ENCODE peak calls at places on chromosome 7, in ten cellular contexts. K is amniotic epithelial cell; P is AG09319; A is caudate nucleus; F is hippocampal formation; H is activated naive CD8-positive, alpha-beta T cell treated with anti-CD3 and anti-CD28 coated beads for 36 hours; T is left lobe of liver; C is ureter; V is renal cortical epithelial cell; O is KBM-7. L is an unnamed sample.

GRCh38 chr7:18087687-18088078 is 60.0 kb upstream of the PRPS1L1 start:
- DNase-seq in C (no peak), O (no peak), T (no peak), F (no peak), P (no peak), A (no peak), K (no peak), H (no peak), V (no peak), L (no peak)

GRCh38 chr7:76047305-76047810 is 442 bp downstream of the STYXL1 start:
- DNase-seq in P (no peak), T (no peak), K (no peak), F (no peak), C (no peak), V (peak), A (no peak), H (no peak), O (no peak), L (no peak)

GRCh38 chr7:18541189-18541870 is 45.8 kb downstream of the HDAC9 start:
- DNase-seq in T (no peak), C (peak), H (no peak), O (no peak), K (peak), V (peak), F (no peak), P (peak), A (no peak), L (peak)

GRCh38 chr7:74518654-74519053 is 64.9 kb downstream of the GTF2IRD1 start:
- DNase-seq in T (no peak), O (no peak), A (no peak), P (no peak), V (no peak), H (no peak), F (no peak), K (no peak), C (no peak), L (no peak)

GRCh38 chr7:69645683-69646082 is 47.4 kb downstream of the AUTS2 start:
- DNase-seq in H (no peak), F (no peak), T (no peak), A (no peak), P (no peak), O (no peak), K (no peak), V (no peak), C (no peak), L (no peak)

GRCh38 chr7:102284891-102285540 is 1.7 kb upstream of the SH2B2 start:
- DNase-seq in A (no peak), C (no peak), O (peak), H (no peak), K (no peak), F (no peak), T (peak), P (no peak), V (no peak), L (no peak)

GRCh38 chr7:79332091-79332490 is 121.4 kb downstream of the MAGI2 start:
- DNase-seq in T (no peak), V (peak), F (no peak), P (no peak), K (no peak), C (no peak), A (no peak), H (no peak), O (no peak), L (no peak)

GRCh38 chr7:19982841-19983835 is 209.7 kb upstream of the TMEM196 start:
- DNase-seq in O (peak), A (no peak), T (no peak), H (no peak), V (peak), K (peak), C (no peak), P (peak), F (no peak), L (no peak)

GRCh38 chr7:151038951-151039849 is 9.1 kb upstream of the ASIC3 start:
- DNase-seq in T (no peak), C (peak), P (no peak), A (no peak), F (no peak), V (peak), K (peak), H (peak), O (peak), L (no peak)

GRCh38 chr7:46932656-46933424 is 649.1 kb downstream of the TNS3 start:
- DNase-seq in K (peak), V (peak), H (no peak), P (peak), A (no peak), O (no peak), C (peak), T (peak), F (no peak), L (no peak)

GRCh38 chr7:28096713-28097112 is 83.9 kb downstream of the JAZF1 start:
- DNase-seq in V (peak), F (peak), C (peak), T (no peak), H (peak), A (no peak), O (peak), K (peak), P (peak), L (no peak)

GRCh38 chr7:2012044-2012900 is 220.5 kb downstream of the MAD1L1 start:
- DNase-seq in F (no peak), P (no peak), T (no peak), A (no peak), C (no peak), O (no peak), V (no peak), K (no peak), H (no peak), L (no peak)

GRCh38 chr7:140304071-140304799 is 94.1 kb downstream of the SLC37A3 start:
- DNase-seq in C (no peak), F (peak), T (no peak), P (no peak), H (peak), K (peak), V (peak), O (peak), A (no peak), L (no peak)

GRCh38 chr7:114988755-114989154 is 66.9 kb downstream of the MDFIC start:
- DNase-seq in A (no peak), P (peak), K (peak), F (no peak), T (no peak), H (no peak), C (no peak), O (no peak), V (peak), L (no peak)

GRCh38 chr7:154610903-154611302 is 392.0 kb downstream of the PAXIP1 start:
- DNase-seq in T (no peak), F (no peak), C (no peak), O (no peak), A (no peak), H (no peak), V (no peak), P (no peak), K (no peak), L (no peak)

GRCh38 chr7:139576179-139576973 is 52.9 kb downstream of the CLEC2L start:
- DNase-seq in K (no peak), O (no peak), F (no peak), T (peak), A (no peak), V (no peak), H (no peak), P (no peak), C (peak), L (no peak)

GRCh38 chr7:33351709-33352108 is 222.3 kb downstream of the BBS9 start:
- DNase-seq in K (no peak), P (no peak), H (no peak), V (no peak), F (no peak), A (no peak), C (no peak), T (no peak), O (no peak), L (no peak)

GRCh38 chr7:1235501-1236131 is 2.9 kb downstream of the UNCX start:
- DNase-seq in O (no peak), A (no peak), T (no peak), V (no peak), C (no peak), H (no peak), P (no peak), K (no peak), F (no peak), L (no peak)

GRCh38 chr7:110356438-110356837 is 734.5 kb upstream of the LRRN3 start:
- DNase-seq in H (no peak), V (no peak), O (no peak), F (no peak), K (no peak), A (no peak), P (no peak), C (no peak), T (no peak), L (no peak)

GRCh38 chr7:123749537-123749857 is 694 bp upstream of the WASL start:
- DNase-seq in T (no peak), V (peak), P (no peak), A (no peak), O (no peak), K (peak), C (no peak), H (peak), F (no peak), L (peak)

GRCh38 chr7:148299335-148299734 is 291.2 kb upstream of the C7orf33 start:
- DNase-seq in H (no peak), O (no peak), K (no peak), V (peak), P (no peak), A (no peak), T (peak), C (no peak), F (no peak), L (peak)

GRCh38 chr7:50379082-50379481 is 71.1 kb downstream of the FIGNL1 start:
- DNase-seq in V (peak), K (no peak), T (no peak), F (no peak), H (no peak), C (peak), P (no peak), O (no peak), A (no peak), L (no peak)

GRCh38 chr7:47504546-47505316 is 77.2 kb downstream of the TNS3 start:
- DNase-seq in K (no peak), A (no peak), C (no peak), F (no peak), P (no peak), T (no peak), O (no peak), V (no peak), H (no peak), L (no peak)

GRCh38 chr7:37683263-37684120 is at the start of gene GPR141:
- DNase-seq in O (peak), V (peak), H (no peak), K (no peak), F (peak), P (no peak), A (no peak), C (no peak), T (no peak), L (peak)

GRCh38 chr7:12699299-12699698 is 11.9 kb downstream of the ARL4A start:
- DNase-seq in P (no peak), C (no peak), H (no peak), A (no peak), F (no peak), O (no peak), T (no peak), V (no peak), K (no peak), L (no peak)

GRCh38 chr7:99791667-99792356 is 7.8 kb upstream of the CYP3A4 start:
- DNase-seq in A (no peak), T (peak), H (no peak), F (no peak), P (no peak), O (no peak), V (peak), C (no peak), K (no peak), L (peak)

GRCh38 chr7:51315393-51316261 is 982 bp downstream of the COBL start:
- DNase-seq in P (no peak), V (peak), K (no peak), O (no peak), A (peak), F (no peak), C (no peak), T (peak), H (no peak), L (peak)

GRCh38 chr7:506391-506831 is 13.2 kb downstream of the PDGFA start:
- DNase-seq in H (no peak), F (no peak), T (no peak), P (no peak), O (no peak), C (no peak), K (no peak), A (no peak), V (no peak), L (no peak)

GRCh38 chr7:101696-102376 is 90.5 kb upstream of the FAM20C start:
- DNase-seq in H (no peak), K (peak), A (no peak), P (peak), C (no peak), T (no peak), F (no peak), V (peak), O (no peak), L (peak)

GRCh38 chr7:158650821-158651225 is 53.8 kb downstream of the NCAPG2 start:
- DNase-seq in K (peak), H (no peak), P (peak), A (no peak), C (no peak), T (no peak), V (no peak), F (no peak), O (no peak), L (no peak)

GRCh38 chr7:36971515-36972139 is 247.3 kb upstream of the AOAH start:
- DNase-seq in T (peak), O (no peak), A (no peak), K (no peak), C (no peak), H (no peak), F (no peak), P (no peak), V (peak), L (peak)

GRCh38 chr7:75596727-75597614 is 104.9 kb downstream of the SPDYE5 start:
- DNase-seq in O (no peak), K (peak), P (no peak), A (no peak), C (no peak), F (no peak), H (peak), T (no peak), V (peak), L (no peak)

GRCh38 chr7:148763622-148764021 is 64.9 kb downstream of the CUL1 start:
- DNase-seq in A (no peak), O (no peak), K (peak), F (no peak), C (no peak), P (no peak), T (no peak), V (no peak), H (no peak), L (no peak)

GRCh38 chr7:49001610-49002033 is 77.3 kb downstream of the CDC14C start:
- DNase-seq in V (peak), A (no peak), F (no peak), H (peak), K (no peak), T (no peak), O (peak), C (no peak), P (no peak), L (no peak)

L was measured in epithelial cell of proximal tubule.